ENCODE peak calls at places on chromosomes 16 and 17, in seven cellular contexts. T is NCI-H748 treated with DMSO at 0.1 percent for 48 hours; L is substantia nigra; P is ACHN; C is A549; X is stimulated activated CD4-positive, alpha-beta T cell treated with anti-CD3 and anti-CD28 coated beads, Interleukin-12 subunit alpha, Interleukin-12 subunit beta, amount 100 ng/mL, for 48 hours; N is CD4-positive, alpha-beta T cell. F is an unnamed sample.

GRCh38 chr17:1629647-1630310 is 1.1 kb upstream of the SLC43A2 start:
- DNase-seq in C (peak), L (no peak), N (peak), P (peak), T (peak), X (peak), F (no peak)

GRCh38 chr16:11819798-11820197 is 22.7 kb upstream of the ZC3H7A start:
- DNase-seq in X (no peak), P (no peak), C (no peak), L (no peak), T (no peak), N (no peak), F (no peak)

GRCh38 chr16:27181020-27181419 is 22.3 kb upstream of the KDM8 start:
- DNase-seq in L (no peak), C (no peak), P (no peak), X (no peak), N (no peak), T (no peak), F (no peak)

GRCh38 chr16:86355538-86355937 is 154.8 kb upstream of the FOXF1 start:
- DNase-seq in C (no peak), N (no peak), X (no peak), T (no peak), L (no peak), P (peak), F (no peak)

GRCh38 chr17:61335845-61336655 is 63.6 kb upstream of the TBX2 start:
- DNase-seq in X (no peak), T (peak), N (no peak), C (peak), L (no peak), P (no peak), F (no peak)

GRCh38 chr16:23434380-23434779 is 18.6 kb downstream of the COG7 start:
- DNase-seq in L (no peak), N (no peak), T (peak), C (peak), P (peak), X (peak), F (peak)

GRCh38 chr17:61486135-61487120 is 34.2 kb downstream of the TBX4 start:
- DNase-seq in X (no peak), T (no peak), N (no peak), L (no peak), C (no peak), P (no peak), F (no peak)

GRCh38 chr17:44820631-44821196 is 9.4 kb downstream of the GJC1 start:
- DNase-seq in C (peak), T (peak), N (no peak), L (no peak), X (no peak), P (peak), F (no peak)

F was measured in HL-60.